ENCODE peak calls at places on chromosomes 7 and 10, in four cellular contexts. One of them, this sample, is unnamed. For H3K4me1, the result is how much of the 10 kb centered on the place peaks cover.

GRCh38 chr10:75395171-75395954 is 6.2 kb downstream of the ZNF503 start:
- DNase-seq in Peyer's patch: no peak
- DNase-seq in SK-N-SH: peak
- DNase-seq in suprapubic skin: no peak
- DNase-seq in this sample: no peak

GRCh38 chr10:2885956-2886296 is 181.4 kb upstream of the PFKP start:
- DNase-seq in Peyer's patch: no peak
- DNase-seq in SK-N-SH: no peak
- DNase-seq in suprapubic skin: no peak
- DNase-seq in this sample: no peak

GRCh38 chr10:114041166-114041565 is 2.5 kb upstream of the ADRB1 start:
- DNase-seq in Peyer's patch: no peak
- DNase-seq in SK-N-SH: no peak
- DNase-seq in suprapubic skin: no peak
- DNase-seq in this sample: no peak

GRCh38 chr10:10818082-10818481 is 199.6 kb upstream of the CELF2 start:
- DNase-seq in Peyer's patch: no peak
- DNase-seq in SK-N-SH: no peak
- DNase-seq in suprapubic skin: no peak
- DNase-seq in this sample: no peak

GRCh38 chr10:87000491-87000890 is 19.6 kb upstream of the FAM25A start:
- DNase-seq in Peyer's patch: no peak
- DNase-seq in SK-N-SH: no peak
- DNase-seq in suprapubic skin: no peak
- DNase-seq in this sample: no peak

GRCh38 chr7:30776971-30777370 is 5.8 kb downstream of the MINDY4 start:
- DNase-seq in Peyer's patch: no peak
- DNase-seq in SK-N-SH: no peak
- DNase-seq in suprapubic skin: peak
- DNase-seq in this sample: no peak

GRCh38 chr10:129031233-129032150 is 435.5 kb upstream of the MGMT start:
- DNase-seq in Peyer's patch: no peak
- DNase-seq in SK-N-SH: peak
- DNase-seq in suprapubic skin: no peak
- DNase-seq in this sample: peak

GRCh38 chr10:86650151-86650550 is 4.2 kb upstream of the OPN4 start:
- DNase-seq in Peyer's patch: no peak
- DNase-seq in SK-N-SH: peak
- DNase-seq in suprapubic skin: no peak
- DNase-seq in this sample: peak

GRCh38 chr10:4201866-4202825 is 417.1 kb upstream of the KLF6 start:
- DNase-seq in Peyer's patch: no peak
- DNase-seq in SK-N-SH: peak
- DNase-seq in suprapubic skin: no peak
- DNase-seq in this sample: no peak

GRCh38 chr7:140643416-140643815 is 2.8 kb upstream of the DENND2A start:
- DNase-seq in Peyer's patch: no peak
- DNase-seq in SK-N-SH: no peak
- DNase-seq in suprapubic skin: peak
- DNase-seq in this sample: no peak

GRCh38 chr10:122232781-122233180 is 38.3 kb upstream of the BTBD16 start:
- DNase-seq in Peyer's patch: no peak
- DNase-seq in SK-N-SH: no peak
- DNase-seq in suprapubic skin: no peak
- DNase-seq in this sample: no peak

GRCh38 chr7:41574377-41574776 is 128.5 kb downstream of the INHBA start:
- DNase-seq in Peyer's patch: no peak
- DNase-seq in SK-N-SH: no peak
- DNase-seq in suprapubic skin: no peak
- DNase-seq in this sample: no peak

GRCh38 chr7:132859199-132859598 is 222.7 kb downstream of the CHCHD3 start:
- DNase-seq in Peyer's patch: no peak
- DNase-seq in SK-N-SH: no peak
- DNase-seq in suprapubic skin: no peak
- DNase-seq in this sample: no peak

GRCh38 chr10:33612551-33612950 is 278.1 kb upstream of the NRP1 start:
- DNase-seq in Peyer's patch: no peak
- DNase-seq in SK-N-SH: no peak
- DNase-seq in suprapubic skin: no peak
- DNase-seq in this sample: no peak

GRCh38 chr10:117004238-117004626 is 755 bp downstream of the SHTN1 start:
- DNase-seq in Peyer's patch: no peak
- DNase-seq in SK-N-SH: no peak
- DNase-seq in suprapubic skin: no peak
- DNase-seq in this sample: no peak

GRCh38 chr10:48444266-48444665 is 137.8 kb downstream of the MAPK8 start:
- DNase-seq in Peyer's patch: no peak
- DNase-seq in SK-N-SH: peak
- DNase-seq in suprapubic skin: no peak
- DNase-seq in this sample: no peak

GRCh38 chr10:103921750-103922195 is 3.8 kb upstream of the STN1 start:
- DNase-seq in Peyer's patch: no peak
- DNase-seq in SK-N-SH: no peak
- DNase-seq in suprapubic skin: no peak
- DNase-seq in this sample: peak

GRCh38 chr10:22137542-22137941 is 80.3 kb downstream of the EBLN1 start:
- DNase-seq in Peyer's patch: no peak
- DNase-seq in SK-N-SH: no peak
- DNase-seq in suprapubic skin: no peak
- DNase-seq in this sample: no peak
- H3K4me1 ChIP-seq in Peyer's patch: under half
- H3K4me1 ChIP-seq in SK-N-SH: under half
- H3K4me1 ChIP-seq in suprapubic skin: under half
- H3K4me1 ChIP-seq in this sample: under half

DNA sequence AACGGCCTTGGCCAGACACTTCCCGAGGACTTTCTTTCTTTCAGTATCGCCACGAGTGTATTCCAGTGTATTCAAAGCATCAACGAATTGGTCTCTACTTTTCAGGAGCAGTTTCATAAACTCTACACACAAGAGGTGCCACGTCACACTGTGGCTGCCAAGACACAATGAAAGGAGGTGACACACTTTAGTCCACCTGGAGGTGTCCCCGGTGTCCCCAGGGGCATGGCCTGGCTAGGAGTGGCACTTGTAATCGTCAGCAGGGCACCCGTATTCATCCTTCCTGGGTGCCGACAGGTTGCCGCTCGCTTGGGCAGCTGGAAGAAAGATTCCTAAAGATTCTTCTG is 5.0 kb downstream of the TNS3 start:
- DNase-seq in Peyer's patch: no peak
- DNase-seq in SK-N-SH: no peak
- DNase-seq in suprapubic skin: no peak
- DNase-seq in this sample: no peak
- H3K27ac ChIP-seq in Peyer's patch: peak
- H3K27ac ChIP-seq in SK-N-SH: peak
- H3K27ac ChIP-seq in suprapubic skin: peak
- H3K27ac ChIP-seq in this sample: no peak

GRCh38 chr10:123890246-123890645 is 1.4 kb downstream of the CPXM2 start:
- DNase-seq in Peyer's patch: no peak
- DNase-seq in SK-N-SH: no peak
- DNase-seq in suprapubic skin: no peak
- DNase-seq in this sample: no peak
- H3K4me3 ChIP-seq in Peyer's patch: peak
- H3K4me3 ChIP-seq in SK-N-SH: no peak
- H3K4me3 ChIP-seq in suprapubic skin: peak
- H3K4me3 ChIP-seq in this sample: no peak

DNA sequence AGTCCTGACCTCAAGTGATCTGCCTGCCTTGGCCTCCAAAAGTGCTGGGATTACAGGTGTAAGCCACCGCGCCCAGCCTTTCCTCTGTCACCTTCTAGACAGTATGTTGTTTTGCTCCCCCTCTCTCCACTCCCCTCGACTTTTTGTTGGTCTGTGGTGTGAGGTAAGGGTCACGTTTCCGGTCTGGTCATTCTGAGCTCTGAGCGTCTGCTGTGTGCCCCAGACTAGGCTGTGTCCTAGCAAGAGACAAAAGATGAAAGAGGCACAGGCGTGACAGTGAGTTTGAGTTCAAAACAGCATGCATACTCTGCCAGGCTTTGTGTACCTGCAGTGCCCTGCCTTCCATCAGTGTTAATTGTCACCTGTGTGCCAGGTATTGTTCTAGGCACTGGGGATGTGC is 87.4 kb upstream of the PPIF start:
- DNase-seq in Peyer's patch: no peak
- DNase-seq in SK-N-SH: no peak
- DNase-seq in suprapubic skin: no peak
- DNase-seq in this sample: no peak
- H3K4me1 ChIP-seq in Peyer's patch: under half
- H3K4me1 ChIP-seq in SK-N-SH: under half
- H3K4me1 ChIP-seq in suprapubic skin: under half
- H3K4me1 ChIP-seq in this sample: under half

GRCh38 chr10:24384954-24385353 is 176.0 kb downstream of the KIAA1217 start:
- DNase-seq in Peyer's patch: no peak
- DNase-seq in SK-N-SH: no peak
- DNase-seq in suprapubic skin: no peak
- DNase-seq in this sample: no peak
- H3K27ac ChIP-seq in Peyer's patch: no peak
- H3K27ac ChIP-seq in SK-N-SH: no peak
- H3K27ac ChIP-seq in suprapubic skin: peak
- H3K27ac ChIP-seq in this sample: no peak

This sample was measured in naive thymus-derived CD4-positive, alpha-beta T cell.